ENCODE peak calls at places on chromosomes 13 and 19, in seven cellular contexts. R, S, O, A, U, X and V are unnamed samples.

GRCh38 chr19:30659638-30660037 is 287.5 kb downstream of the ZNF536 start:
- DNase-seq in R (no peak), S (no peak), O (no peak), A (no peak), U (no peak), X (no peak), V (no peak)

GRCh38 chr19:3383121-3383722 is 16.8 kb downstream of the NFIC start:
- DNase-seq in R (peak), S (no peak), O (no peak), A (no peak), U (peak), X (no peak), V (no peak)

GRCh38 chr13:75345191-75345590 is 136.8 kb downstream of the TBC1D4 start:
- DNase-seq in R (peak), S (peak), O (no peak), A (no peak), U (no peak), X (no peak), V (peak)

GRCh38 chr19:45821103-45821521 is 6.0 kb upstream of the RSPH6A start:
- DNase-seq in R (no peak), S (no peak), O (no peak), A (no peak), U (no peak), X (no peak), V (no peak)

GRCh38 chr19:45508931-45509691 is 1.8 kb downstream of the VASP start:
- DNase-seq in R (peak), S (no peak), O (peak), A (no peak), U (peak), X (peak), V (peak)

GRCh38 chr19:11382898-11383705 is 1.0 kb downstream of the EPOR start:
- DNase-seq in R (no peak), S (no peak), O (no peak), A (no peak), U (no peak), X (peak), V (peak)

GRCh38 chr19:41564515-41565383 is 11.2 kb upstream of the CEACAM21 start:
- DNase-seq in R (no peak), S (no peak), O (peak), A (no peak), U (no peak), X (no peak), V (peak)

GRCh38 chr13:100491164-100491847 is 97.3 kb downstream of the GGACT start:
- DNase-seq in R (peak), S (peak), O (no peak), A (no peak), U (peak), X (no peak), V (peak)

GRCh38 chr19:5434970-5435641 is 20.1 kb upstream of the ZNRF4 start:
- DNase-seq in R (peak), S (peak), O (no peak), A (peak), U (no peak), X (no peak), V (peak)

GRCh38 chr13:32811297-32811800 is 204.9 kb upstream of the KL start:
- DNase-seq in R (peak), S (no peak), O (no peak), A (no peak), U (no peak), X (peak), V (no peak)

GRCh38 chr19:29773141-29773540 is 38.6 kb upstream of the CCNE1 start:
- DNase-seq in R (no peak), S (no peak), O (no peak), A (no peak), U (no peak), X (no peak), V (no peak)

GRCh38 chr19:16722591-16722990 is 2.9 kb downstream of the NWD1 start:
- DNase-seq in R (no peak), S (no peak), O (no peak), A (no peak), U (no peak), X (no peak), V (no peak)

GRCh38 chr13:101058841-101059240 is 357.5 kb downstream of the NALCN start:
- DNase-seq in R (no peak), S (no peak), O (no peak), A (no peak), U (no peak), X (no peak), V (no peak)

GRCh38 chr19:17090501-17091074 is 15.0 kb downstream of the MYO9B start:
- DNase-seq in R (peak), S (no peak), O (no peak), A (no peak), U (no peak), X (peak), V (peak)

GRCh38 chr19:13115936-13116281 is 631 bp downstream of the TRMT1 start:
- DNase-seq in R (peak), S (no peak), O (no peak), A (no peak), U (no peak), X (no peak), V (no peak)

GRCh38 chr13:29925457-29925856 is 75.0 kb upstream of the UBL3 start:
- DNase-seq in R (peak), S (peak), O (no peak), A (no peak), U (peak), X (no peak), V (peak)

GRCh38 chr19:47095707-47096704 is 17.6 kb downstream of the ZC3H4 start:
- DNase-seq in R (peak), S (no peak), O (peak), A (no peak), U (no peak), X (no peak), V (no peak)

GRCh38 chr13:85287528-85287927 is 511.7 kb downstream of the SLITRK6 start:
- DNase-seq in R (no peak), S (no peak), O (no peak), A (no peak), U (no peak), X (no peak), V (no peak)

GRCh38 chr13:76696370-76696769 is 189.8 kb downstream of the KCTD12 start:
- DNase-seq in R (peak), S (no peak), O (no peak), A (no peak), U (no peak), X (no peak), V (peak)

GRCh38 chr13:100088282-100088647 is 628 bp upstream of the PCCA start:
- DNase-seq in R (no peak), S (no peak), O (no peak), A (no peak), U (no peak), X (no peak), V (no peak)

GRCh38 chr13:30043631-30043925 is 193.2 kb upstream of the UBL3 start:
- DNase-seq in R (no peak), S (no peak), O (no peak), A (no peak), U (no peak), X (no peak), V (no peak)

GRCh38 chr13:103634066-103634465 is 567.8 kb upstream of the SLC10A2 start:
- DNase-seq in R (no peak), S (no peak), O (no peak), A (no peak), U (no peak), X (no peak), V (no peak)

GRCh38 chr13:90918551-90918950 is 428.9 kb upstream of the MIR17HG start:
- DNase-seq in R (peak), S (peak), O (no peak), A (no peak), U (no peak), X (no peak), V (peak)

GRCh38 chr13:100432611-100433010 is 156.0 kb downstream of the GGACT start:
- DNase-seq in R (no peak), S (no peak), O (no peak), A (no peak), U (no peak), X (no peak), V (no peak)

GRCh38 chr19:57233207-57233606 is 2.4 kb downstream of the AURKC start:
- DNase-seq in R (no peak), S (no peak), O (no peak), A (no peak), U (no peak), X (no peak), V (no peak)

GRCh38 chr19:46211201-46211881 is 18.2 kb upstream of the IGFL1 start:
- DNase-seq in R (no peak), S (no peak), O (peak), A (no peak), U (no peak), X (no peak), V (no peak)

GRCh38 chr13:106616729-106617128 is 48.8 kb upstream of the ARGLU1 start:
- DNase-seq in R (no peak), S (no peak), O (no peak), A (no peak), U (no peak), X (no peak), V (no peak)

GRCh38 chr13:37640499-37640898 is 41.9 kb upstream of the POSTN start:
- DNase-seq in R (peak), S (no peak), O (no peak), A (no peak), U (no peak), X (no peak), V (peak)

GRCh38 chr13:98746968-98747367 is 5.5 kb downstream of the SLC15A1 start:
- DNase-seq in R (peak), S (no peak), O (no peak), A (no peak), U (no peak), X (no peak), V (peak)

GRCh38 chr13:52949044-52949443 is 79.6 kb upstream of the OLFM4 start:
- DNase-seq in R (no peak), S (no peak), O (no peak), A (no peak), U (no peak), X (no peak), V (no peak)

GRCh38 chr13:54433511-54434206 is 1405.0 kb downstream of the OLFM4 start:
- DNase-seq in R (no peak), S (no peak), O (no peak), A (no peak), U (no peak), X (no peak), V (no peak)

GRCh38 chr19:48558018-48558684 is 6.2 kb downstream of the SULT2B1 start:
- DNase-seq in R (peak), S (no peak), O (peak), A (no peak), U (no peak), X (no peak), V (peak)

GRCh38 chr13:106197506-106197905 is 338.0 kb downstream of the EFNB2 start:
- DNase-seq in R (no peak), S (no peak), O (no peak), A (no peak), U (no peak), X (no peak), V (no peak)

GRCh38 chr19:6020166-6020967 is 42.4 kb upstream of the RANBP3 start:
- DNase-seq in R (no peak), S (no peak), O (no peak), A (no peak), U (no peak), X (no peak), V (no peak)